ENCODE peak calls at places on chromosomes 11 and 22, in four cellular contexts. C is WERI-Rb-1, D is ovary, O is left lung. E is an unnamed sample.

GRCh38 chr11:69961738-69962137 is 116.4 kb upstream of the ANO1 start:
- DNase-seq in D (no peak), C (no peak), O (no peak), E (no peak)

GRCh38 chr22:39519681-39520053 is 695 bp upstream of the ATF4 start:
- DNase-seq in D (peak), O (no peak), C (peak), E (no peak)

GRCh38 chr11:94134651-94135512 is 6.2 kb downstream of the PANX1 start:
- DNase-seq in D (peak), O (peak), C (no peak), E (peak)

GRCh38 chr11:112928136-112928535 is 33.1 kb upstream of the NCAM1 start:
- DNase-seq in O (no peak), D (no peak), C (no peak), E (no peak)

GRCh38 chr11:1228921-1229451 is 6.1 kb downstream of the MUC5B start:
- DNase-seq in O (peak), D (no peak), C (no peak), E (no peak)

GRCh38 chr22:50178871-50179869 is 6.5 kb upstream of the TRABD start:
- DNase-seq in O (peak), D (no peak), C (no peak), E (no peak)

GRCh38 chr11:112012877-112013276 is 12.3 kb upstream of the DLAT start:
- DNase-seq in C (no peak), O (no peak), D (no peak), E (peak)

GRCh38 chr11:27250867-27251266 is 112.1 kb downstream of the CCDC34 start:
- DNase-seq in O (no peak), D (no peak), C (no peak), E (no peak)

GRCh38 chr22:48783821-48784266 is 1043.8 kb downstream of the BRD1 start:
- DNase-seq in C (no peak), D (no peak), O (no peak), E (no peak)

GRCh38 chr11:102426570-102426969 is 26.0 kb downstream of the TMEM123 start:
- DNase-seq in O (no peak), C (no peak), D (no peak), E (no peak)

GRCh38 chr22:43402128-43402527 is 9.7 kb upstream of the MPPED1 start:
- DNase-seq in D (no peak), O (no peak), C (no peak), E (no peak)

GRCh38 chr11:87430821-87431220 is 393.1 kb downstream of the TMEM135 start:
- DNase-seq in C (no peak), O (no peak), D (no peak), E (no peak)

GRCh38 chr11:60130496-60130895 is 42.0 kb downstream of the MS4A2 start:
- DNase-seq in D (no peak), C (peak), O (no peak), E (peak)

GRCh38 chr11:106322111-106322510 is 244.6 kb downstream of the AASDHPPT start:
- DNase-seq in D (no peak), O (no peak), C (no peak), E (no peak)

GRCh38 chr11:75352417-75353206 is 1.2 kb upstream of the ARRB1 start:
- DNase-seq in O (peak), C (no peak), D (no peak), E (no peak)

GRCh38 chr11:34632105-34632780 is 11.3 kb downstream of the EHF start:
- DNase-seq in C (no peak), D (no peak), O (no peak), E (no peak)

GRCh38 chr11:105152556-105152955 is 13.0 kb upstream of the CARD18 start:
- DNase-seq in C (no peak), D (no peak), O (no peak), E (no peak)

GRCh38 chr11:84673753-84674152 is 953.4 kb downstream of the DLG2 start:
- DNase-seq in C (no peak), D (no peak), O (no peak), E (no peak)

GRCh38 chr11:90113541-90113940 is 20.9 kb upstream of the NAALAD2 start:
- DNase-seq in D (no peak), O (no peak), C (no peak), E (peak)

GRCh38 chr22:30982501-30982900 is 13.4 kb downstream of the TUG1 start:
- DNase-seq in D (no peak), O (no peak), C (no peak), E (no peak)

GRCh38 chr11:116986521-116987105 is 111.6 kb downstream of the SIK3 start:
- DNase-seq in O (no peak), C (no peak), D (no peak), E (peak)

GRCh38 chr11:131506376-131506775 is 136.0 kb downstream of the NTM start:
- DNase-seq in D (no peak), C (no peak), O (no peak), E (no peak)

GRCh38 chr11:120835601-120836228 is 188.2 kb upstream of the TBCEL start:
- DNase-seq in D (no peak), C (no peak), O (no peak), E (no peak)

GRCh38 chr11:13308704-13309103 is 31.1 kb downstream of the BMAL1 start:
- DNase-seq in C (no peak), O (no peak), D (no peak), E (no peak)

GRCh38 chr22:23826510-23827350 is 12.1 kb downstream of the DERL3 start:
- DNase-seq in D (no peak), C (no peak), O (no peak), E (no peak)

GRCh38 chr22:27456696-27457503 is 344.7 kb downstream of the MN1 start:
- DNase-seq in C (no peak), D (no peak), O (no peak), E (peak)

GRCh38 chr11:9535189-9535781 is 38.2 kb upstream of the WEE1 start:
- DNase-seq in O (peak), D (no peak), C (peak), E (peak)

GRCh38 chr11:130511765-130512164 is 63.3 kb downstream of the ADAMTS15 start:
- DNase-seq in O (no peak), C (no peak), D (no peak), E (no peak)

DNA sequence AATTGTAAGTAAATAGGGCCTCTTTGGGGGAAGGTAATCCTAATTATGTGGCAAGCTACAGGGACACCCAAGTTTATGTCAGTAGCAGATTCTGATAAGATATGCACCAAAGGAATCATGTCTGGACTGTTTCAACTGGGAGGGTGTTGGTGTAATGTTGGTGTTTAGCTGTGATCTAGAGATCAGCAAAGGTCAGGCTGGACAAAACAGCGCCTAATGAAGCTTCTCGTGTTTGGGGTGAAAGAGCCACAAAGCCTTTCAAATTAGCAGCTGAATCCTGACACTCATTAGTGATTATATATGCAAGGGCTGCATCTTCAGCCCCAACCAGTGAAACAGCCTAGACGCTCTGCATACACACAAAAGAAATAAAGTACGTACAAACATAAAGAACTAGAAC is 106.3 kb downstream of the MPPED2 start:
- DNase-seq in O (no peak), D (no peak), C (no peak), E (no peak)
- H3K4me3 ChIP-seq in O (no peak), D (no peak), C (no peak), E (no peak)

GRCh38 chr11:11844272-11844671 is 2.5 kb downstream of the USP47 start:
- DNase-seq in D (no peak), C (no peak), O (no peak), E (no peak)
- TF ChIP-seq CTCF in D (no peak), C (no peak), O (no peak), E (no peak)

GRCh38 chr11:47186937-47187681 is 875 bp upstream of the PACSIN3 start:
- DNase-seq in O (peak), D (peak), C (peak), E (peak)

GRCh38 chr11:47187723-47188122 is 1.5 kb upstream of the PACSIN3 start:
- DNase-seq in D (no peak), C (no peak), O (no peak), E (no peak)

GRCh38 chr11:47184711-47185304 is 1.4 kb downstream of the PACSIN3 start:
- DNase-seq in O (peak), C (no peak), D (peak), E (no peak)

GRCh38 chr11:47185305-47186075 is 744 bp downstream of the PACSIN3 start:
- DNase-seq in C (peak), O (peak), D (peak), E (peak)

DNA sequence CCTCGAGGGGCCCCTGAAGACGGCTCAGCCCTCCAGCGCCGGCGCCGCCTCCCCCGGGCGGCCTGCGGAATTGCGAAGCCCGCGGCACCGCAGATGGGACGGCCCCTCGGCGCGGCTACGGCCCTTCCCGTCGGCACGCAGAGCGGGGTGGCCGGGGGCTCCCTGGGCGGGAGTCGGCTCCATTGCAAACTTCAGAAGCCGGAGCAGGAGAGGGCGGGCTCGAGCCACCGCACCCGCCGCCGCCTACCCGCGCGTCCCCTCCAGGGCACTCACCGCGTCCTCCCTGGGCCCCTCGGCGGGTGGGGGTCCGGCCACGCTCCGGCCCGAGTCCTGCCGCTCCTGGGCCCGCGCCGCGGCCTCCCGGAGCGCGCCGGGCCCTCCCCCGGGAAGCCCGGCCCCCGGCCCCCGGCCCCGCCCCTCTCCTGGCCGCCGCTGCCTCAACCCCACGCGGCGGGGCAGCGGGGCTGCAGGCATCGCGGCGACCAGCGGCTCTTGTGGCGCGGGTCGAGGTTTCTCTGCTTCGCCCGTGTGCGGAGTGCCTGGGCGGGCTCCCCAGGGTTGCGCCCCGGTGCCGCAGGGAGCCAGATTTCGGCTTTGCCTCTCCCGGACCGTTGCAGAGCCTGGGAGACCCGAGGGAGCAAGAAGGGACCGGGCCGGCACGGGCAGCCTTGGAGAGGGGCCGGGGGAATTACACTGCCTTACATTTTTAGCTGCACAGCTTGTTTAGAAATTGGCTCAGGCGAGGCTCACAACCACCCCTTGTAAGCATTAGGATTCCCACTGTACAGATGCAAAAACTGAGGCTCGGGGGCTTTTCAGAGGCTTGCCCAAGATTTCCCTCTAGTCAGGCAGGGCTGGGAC is at the start of gene PACSIN3:
- DNase-seq in O (peak), D (peak), C (peak), E (peak)
- H3K4me3 ChIP-seq in O (peak), D (peak), C (peak), E (peak)

GRCh38 chr11:68341557-68342458 is 29.4 kb downstream of the LRP5 start:
- DNase-seq in C (no peak), O (no peak), D (no peak), E (no peak)
- TF ChIP-seq CTCF in C (no peak), O (no peak), D (no peak), E (peak)

E was measured in fibroblast of pulmonary artery.